ENCODE peak calls at places on chromosomes 4 and X, in seven cellular contexts. One of them, this sample, is unnamed.
A peak's percentile ranks its signal among the peaks of the same experiment; 100 is the strongest.

GRCh38 chrX:117633277-117633676 is 483.3 kb downstream of the KLHL13 start:
- DNase-seq in OCI-LY7: no peak
- DNase-seq in GM23338: no peak
- DNase-seq in neural progenitor cell: no peak
- DNase-seq in SK-N-SH: no peak
- DNase-seq in HCT116: no peak
- DNase-seq in GM23248: no peak
- DNase-seq in this sample: no peak

GRCh38 chr4:127501103-127501502 is 131.7 kb upstream of the INTU start:
- DNase-seq in GM23248: peak; percentile 18
- DNase-seq in SK-N-SH: no peak
- DNase-seq in GM23338: no peak
- DNase-seq in HCT116: no peak
- DNase-seq in OCI-LY7: no peak
- DNase-seq in neural progenitor cell: no peak
- DNase-seq in this sample: no peak

GRCh38 chrX:122625821-122626220 is 558.3 kb upstream of the GRIA3 start:
- DNase-seq in neural progenitor cell: no peak
- DNase-seq in HCT116: no peak
- DNase-seq in GM23338: no peak
- DNase-seq in GM23248: peak; percentile 70
- DNase-seq in OCI-LY7: no peak
- DNase-seq in SK-N-SH: no peak
- DNase-seq in this sample: no peak

GRCh38 chrX:120446503-120446902 is 22.6 kb downstream of the LAMP2 start:
- DNase-seq in GM23248: peak; percentile 59
- DNase-seq in OCI-LY7: no peak
- DNase-seq in SK-N-SH: no peak
- DNase-seq in HCT116: no peak
- DNase-seq in neural progenitor cell: no peak
- DNase-seq in GM23338: no peak
- DNase-seq in this sample: no peak

GRCh38 chr4:183618681-183619080 is 40.3 kb downstream of the RWDD4 start:
- DNase-seq in OCI-LY7: no peak
- DNase-seq in GM23338: no peak
- DNase-seq in HCT116: no peak
- DNase-seq in GM23248: peak; percentile 29
- DNase-seq in neural progenitor cell: peak; percentile 64
- DNase-seq in SK-N-SH: no peak
- DNase-seq in this sample: no peak

GRCh38 chr4:54082168-54082567 is 17.8 kb upstream of the CHIC2 start:
- DNase-seq in GM23338: no peak
- DNase-seq in OCI-LY7: no peak
- DNase-seq in HCT116: peak; percentile 70
- DNase-seq in GM23248: peak; percentile 93
- DNase-seq in SK-N-SH: no peak
- DNase-seq in neural progenitor cell: no peak
- DNase-seq in this sample: no peak

GRCh38 chr4:117137143-117137542 is 51.8 kb upstream of the TRAM1L1 start:
- DNase-seq in OCI-LY7: no peak
- DNase-seq in GM23338: no peak
- DNase-seq in HCT116: peak; percentile 50
- DNase-seq in SK-N-SH: no peak
- DNase-seq in GM23248: peak; percentile 81
- DNase-seq in neural progenitor cell: no peak
- DNase-seq in this sample: no peak

GRCh38 chr4:121728798-121729226 is 32.0 kb upstream of the ANXA5 start:
- DNase-seq in OCI-LY7: no peak
- DNase-seq in neural progenitor cell: no peak
- DNase-seq in GM23338: no peak
- DNase-seq in GM23248: peak; percentile 86
- DNase-seq in HCT116: no peak
- DNase-seq in SK-N-SH: no peak
- DNase-seq in this sample: no peak

GRCh38 chr4:105414316-105414715 is 59.5 kb downstream of the PPA2 start:
- DNase-seq in GM23338: peak; percentile 11
- DNase-seq in neural progenitor cell: no peak
- DNase-seq in GM23248: no peak
- DNase-seq in SK-N-SH: no peak
- DNase-seq in HCT116: no peak
- DNase-seq in OCI-LY7: no peak
- DNase-seq in this sample: no peak

GRCh38 chr4:101191302-101192098 is 155.8 kb downstream of the PPP3CA start:
- DNase-seq in OCI-LY7: no peak
- DNase-seq in GM23338: peak; percentile 73
- DNase-seq in SK-N-SH: peak; percentile 47
- DNase-seq in HCT116: no peak
- DNase-seq in GM23248: peak; percentile 73
- DNase-seq in neural progenitor cell: peak; percentile 56
- DNase-seq in this sample: no peak

GRCh38 chr4:118173126-118173525 is 138.8 kb downstream of the NDST3 start:
- DNase-seq in HCT116: no peak
- DNase-seq in SK-N-SH: no peak
- DNase-seq in OCI-LY7: no peak
- DNase-seq in neural progenitor cell: no peak
- DNase-seq in GM23338: no peak
- DNase-seq in GM23248: no peak
- DNase-seq in this sample: no peak

GRCh38 chr4:15906024-15906443 is 32.5 kb downstream of the FGFBP1 start:
- DNase-seq in HCT116: peak; percentile 95
- DNase-seq in SK-N-SH: no peak
- DNase-seq in GM23338: peak; percentile 75
- DNase-seq in OCI-LY7: no peak
- DNase-seq in neural progenitor cell: peak; percentile 39
- DNase-seq in GM23248: no peak
- DNase-seq in this sample: no peak

GRCh38 chr4:107913283-107913899 is 18.0 kb upstream of the CYP2U1 start:
- DNase-seq in GM23248: peak; percentile 81
- DNase-seq in GM23338: peak; percentile 91
- DNase-seq in neural progenitor cell: peak; percentile 78
- DNase-seq in HCT116: peak; percentile 54
- DNase-seq in OCI-LY7: peak; percentile 75
- DNase-seq in SK-N-SH: peak; percentile 36
- DNase-seq in this sample: peak; percentile 73

GRCh38 chr4:174847801-174848427 is 18.9 kb upstream of the GLRA3 start:
- DNase-seq in GM23338: no peak
- DNase-seq in HCT116: no peak
- DNase-seq in GM23248: no peak
- DNase-seq in OCI-LY7: no peak
- DNase-seq in SK-N-SH: no peak
- DNase-seq in neural progenitor cell: no peak
- DNase-seq in this sample: peak; percentile 15

GRCh38 chrX:101191217-101191750 is 28.3 kb upstream of the DRP2 start:
- DNase-seq in GM23248: peak; percentile 36
- DNase-seq in GM23338: peak; percentile 64
- DNase-seq in OCI-LY7: no peak
- DNase-seq in SK-N-SH: peak; percentile 14
- DNase-seq in neural progenitor cell: peak; percentile 77
- DNase-seq in HCT116: no peak
- DNase-seq in this sample: no peak

GRCh38 chrX:10167573-10167972 is 10.8 kb downstream of the CLCN4 start:
- DNase-seq in HCT116: no peak
- DNase-seq in GM23248: no peak
- DNase-seq in neural progenitor cell: no peak
- DNase-seq in OCI-LY7: no peak
- DNase-seq in GM23338: no peak
- DNase-seq in SK-N-SH: no peak
- DNase-seq in this sample: peak; percentile 19

GRCh38 chr4:87530868-87531267 is 1.7 kb upstream of the SPARCL1 start:
- DNase-seq in OCI-LY7: no peak
- DNase-seq in GM23248: peak; percentile 56
- DNase-seq in HCT116: no peak
- DNase-seq in neural progenitor cell: no peak
- DNase-seq in GM23338: peak; percentile 17
- DNase-seq in SK-N-SH: no peak
- DNase-seq in this sample: no peak

GRCh38 chrX:15854080-15854655 is 445 bp downstream of the AP1S2 start:
- DNase-seq in HCT116: no peak
- DNase-seq in GM23338: peak; percentile 54
- DNase-seq in neural progenitor cell: peak; percentile 93
- DNase-seq in SK-N-SH: peak; percentile 85
- DNase-seq in OCI-LY7: peak; percentile 55
- DNase-seq in GM23248: peak; percentile 44
- DNase-seq in this sample: peak; percentile 35

GRCh38 chr4:3316146-3316545 is 23.3 kb downstream of the RGS12 start:
- DNase-seq in SK-N-SH: no peak
- DNase-seq in OCI-LY7: no peak
- DNase-seq in neural progenitor cell: no peak
- DNase-seq in GM23338: no peak
- DNase-seq in GM23248: no peak
- DNase-seq in HCT116: no peak
- DNase-seq in this sample: no peak

GRCh38 chr4:107035711-107036601 is at the start of gene DKK2:
- DNase-seq in HCT116: no peak
- DNase-seq in GM23338: peak; percentile 62
- DNase-seq in OCI-LY7: no peak
- DNase-seq in SK-N-SH: peak; percentile 40
- DNase-seq in GM23248: peak; percentile 76
- DNase-seq in neural progenitor cell: peak; percentile 66
- DNase-seq in this sample: no peak

GRCh38 chrX:155048997-155049619 is 21.8 kb downstream of the CMC4 start:
- DNase-seq in neural progenitor cell: peak; percentile 73
- DNase-seq in SK-N-SH: peak; percentile 39
- DNase-seq in HCT116: no peak
- DNase-seq in OCI-LY7: peak; percentile 48
- DNase-seq in GM23338: peak; percentile 75
- DNase-seq in GM23248: peak; percentile 66
- DNase-seq in this sample: no peak
- TF ChIP-seq EZH2phosphoT487 in neural progenitor cell: no peak
- TF ChIP-seq EZH2phosphoT487 in SK-N-SH: no peak
- TF ChIP-seq EZH2phosphoT487 in HCT116: no peak
- TF ChIP-seq EZH2phosphoT487 in OCI-LY7: no peak
- TF ChIP-seq EZH2phosphoT487 in GM23338: no peak
- TF ChIP-seq EZH2phosphoT487 in GM23248: no peak
- TF ChIP-seq EZH2phosphoT487 in this sample: no peak

GRCh38 chrX:68631331-68631730 is 16.1 kb upstream of the STARD8 start:
- DNase-seq in GM23338: no peak
- DNase-seq in neural progenitor cell: no peak
- DNase-seq in GM23248: no peak
- DNase-seq in HCT116: no peak
- DNase-seq in SK-N-SH: no peak
- DNase-seq in OCI-LY7: no peak
- DNase-seq in this sample: no peak

GRCh38 chrX:68632491-68632890 is 15.0 kb upstream of the STARD8 start:
- DNase-seq in neural progenitor cell: no peak
- DNase-seq in SK-N-SH: no peak
- DNase-seq in HCT116: no peak
- DNase-seq in GM23248: no peak
- DNase-seq in GM23338: no peak
- DNase-seq in OCI-LY7: no peak
- DNase-seq in this sample: no peak

GRCh38 chrX:68633981-68634380 is 13.5 kb upstream of the STARD8 start:
- DNase-seq in GM23248: no peak
- DNase-seq in OCI-LY7: no peak
- DNase-seq in GM23338: no peak
- DNase-seq in HCT116: no peak
- DNase-seq in neural progenitor cell: no peak
- DNase-seq in SK-N-SH: no peak
- DNase-seq in this sample: no peak

GRCh38 chrX:68640661-68641060 is 6.8 kb upstream of the STARD8 start:
- DNase-seq in GM23338: no peak
- DNase-seq in GM23248: no peak
- DNase-seq in SK-N-SH: no peak
- DNase-seq in OCI-LY7: no peak
- DNase-seq in neural progenitor cell: no peak
- DNase-seq in HCT116: no peak
- DNase-seq in this sample: no peak

DNA sequence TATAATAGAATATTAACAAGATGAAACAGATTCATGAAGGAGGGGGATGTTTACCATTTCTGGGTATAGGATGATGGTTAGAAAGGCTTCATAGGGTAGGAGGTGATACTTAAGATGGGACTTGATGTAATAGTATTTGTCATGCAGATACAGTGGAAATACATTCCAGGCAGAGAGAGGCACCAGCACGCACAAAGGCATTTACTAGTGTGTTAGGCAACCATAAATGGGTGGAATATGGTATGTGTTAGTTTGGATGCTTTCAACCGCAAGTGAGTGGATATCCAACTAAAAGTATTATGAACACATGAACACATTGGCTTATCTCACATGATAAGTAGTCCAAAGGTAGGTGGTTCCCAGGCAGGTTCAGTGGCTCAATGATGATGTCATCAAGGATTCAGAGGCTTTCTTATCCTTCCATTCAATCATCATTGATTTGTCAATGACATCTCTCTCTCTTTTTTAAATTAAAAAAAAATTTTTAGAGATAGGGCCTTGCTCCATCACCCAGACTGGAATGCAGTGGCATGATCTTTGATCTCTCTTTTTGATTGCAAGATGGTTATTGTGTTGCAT is 12.7 kb upstream of the STARD8 start:
- DNase-seq in HCT116: no peak
- DNase-seq in neural progenitor cell: no peak
- DNase-seq in GM23338: no peak
- DNase-seq in GM23248: peak; percentile 22
- DNase-seq in SK-N-SH: no peak
- DNase-seq in OCI-LY7: no peak
- DNase-seq in this sample: no peak
- TF ChIP-seq EZH2phosphoT487 in HCT116: no peak
- TF ChIP-seq EZH2phosphoT487 in neural progenitor cell: no peak
- TF ChIP-seq EZH2phosphoT487 in GM23338: no peak
- TF ChIP-seq EZH2phosphoT487 in GM23248: no peak
- TF ChIP-seq EZH2phosphoT487 in SK-N-SH: no peak
- TF ChIP-seq EZH2phosphoT487 in OCI-LY7: no peak
- TF ChIP-seq EZH2phosphoT487 in this sample: no peak

GRCh38 chrX:83508006-83508405 is at the start of gene POU3F4:
- DNase-seq in SK-N-SH: no peak
- DNase-seq in neural progenitor cell: peak; percentile 83
- DNase-seq in HCT116: no peak
- DNase-seq in OCI-LY7: no peak
- DNase-seq in GM23248: peak; percentile 4
- DNase-seq in GM23338: peak; percentile 45
- DNase-seq in this sample: no peak
- TF ChIP-seq EZH2phosphoT487 in SK-N-SH: no peak
- TF ChIP-seq EZH2phosphoT487 in neural progenitor cell: no peak
- TF ChIP-seq EZH2phosphoT487 in HCT116: no peak
- TF ChIP-seq EZH2phosphoT487 in OCI-LY7: no peak
- TF ChIP-seq EZH2phosphoT487 in GM23248: no peak
- TF ChIP-seq EZH2phosphoT487 in GM23338: no peak
- TF ChIP-seq EZH2phosphoT487 in this sample: no peak

GRCh38 chr4:73841243-73841925 is 4.9 kb downstream of the CXCL6 start:
- DNase-seq in HCT116: no peak
- DNase-seq in SK-N-SH: no peak
- DNase-seq in GM23338: no peak
- DNase-seq in OCI-LY7: no peak
- DNase-seq in GM23248: peak; percentile 42
- DNase-seq in neural progenitor cell: no peak
- DNase-seq in this sample: no peak

GRCh38 chr4:73844352-73844751 is 7.9 kb downstream of the CXCL6 start:
- DNase-seq in GM23248: peak; percentile 85
- DNase-seq in neural progenitor cell: no peak
- DNase-seq in OCI-LY7: no peak
- DNase-seq in GM23338: no peak
- DNase-seq in SK-N-SH: no peak
- DNase-seq in HCT116: no peak
- DNase-seq in this sample: no peak

GRCh38 chr4:73842696-73843095 is 6.2 kb downstream of the CXCL6 start:
- DNase-seq in neural progenitor cell: no peak
- DNase-seq in GM23338: no peak
- DNase-seq in GM23248: no peak
- DNase-seq in HCT116: no peak
- DNase-seq in SK-N-SH: no peak
- DNase-seq in OCI-LY7: no peak
- DNase-seq in this sample: no peak

GRCh38 chr4:73844806-73845205 is 8.3 kb upstream of the PF4V1 start:
- DNase-seq in GM23248: no peak
- DNase-seq in OCI-LY7: no peak
- DNase-seq in GM23338: no peak
- DNase-seq in HCT116: no peak
- DNase-seq in SK-N-SH: no peak
- DNase-seq in neural progenitor cell: no peak
- DNase-seq in this sample: no peak

GRCh38 chr4:73843369-73843768 is 6.9 kb downstream of the CXCL6 start:
- DNase-seq in GM23248: peak; percentile 38
- DNase-seq in SK-N-SH: no peak
- DNase-seq in HCT116: no peak
- DNase-seq in GM23338: no peak
- DNase-seq in OCI-LY7: no peak
- DNase-seq in neural progenitor cell: no peak
- DNase-seq in this sample: no peak
- TF ChIP-seq EZH2phosphoT487 in GM23248: no peak
- TF ChIP-seq EZH2phosphoT487 in SK-N-SH: no peak
- TF ChIP-seq EZH2phosphoT487 in HCT116: no peak
- TF ChIP-seq EZH2phosphoT487 in GM23338: no peak
- TF ChIP-seq EZH2phosphoT487 in OCI-LY7: no peak
- TF ChIP-seq EZH2phosphoT487 in neural progenitor cell: no peak
- TF ChIP-seq EZH2phosphoT487 in this sample: no peak

This sample was measured in MM.1S.